ENCODE peak calls at places on chromosomes 5 and 9, in seven cellular contexts. O is stimulated activated CD4-positive, alpha-beta T cell treated with anti-CD3 and anti-CD28 coated beads, Interleukin-15, amount 100 ng/mL, for 1 hour; V is iris pigment epithelial cell; C is BE2C; F is H9; B is HTR-8/SVneo; I is stimulated activated CD8-positive, alpha-beta memory T cell treated with anti-CD3 and anti-CD28 coated beads, Interleukin-15, amount 100 ng/mL, for 4 hours. T is an unnamed sample.

GRCh38 chr9:122837266-122837850 is 9.0 kb upstream of the PDCL start:
- DNase-seq in C (no peak), O (no peak), F (no peak), V (no peak), I (no peak), B (no peak), T (no peak)

GRCh38 chr5:119630752-119631440 is 1.5 kb downstream of the FAM170A start:
- DNase-seq in O (no peak), V (no peak), C (no peak), F (no peak), B (no peak), I (no peak), T (no peak)

GRCh38 chr5:16238018-16238417 is 58.4 kb upstream of the MARCHF11 start:
- DNase-seq in O (no peak), B (no peak), I (no peak), V (no peak), C (no peak), F (no peak), T (no peak)

GRCh38 chr5:155591273-155591672 is 577.7 kb downstream of the KIF4B start:
- DNase-seq in O (no peak), F (no peak), V (no peak), C (no peak), B (no peak), I (no peak), T (no peak)

GRCh38 chr9:79257215-79257614 is 314.6 kb upstream of the TLE4 start:
- DNase-seq in B (peak), O (no peak), V (peak), C (no peak), F (peak), I (no peak), T (no peak)

GRCh38 chr9:96660693-96661248 is 5.7 kb upstream of the PRXL2C start:
- DNase-seq in V (no peak), C (no peak), F (no peak), I (no peak), O (no peak), B (no peak), T (no peak)

GRCh38 chr5:130335116-130335515 is 430.9 kb downstream of the CHSY3 start:
- DNase-seq in O (no peak), V (peak), F (no peak), I (no peak), B (no peak), C (no peak), T (peak)

GRCh38 chr5:175521313-175521833 is 43.0 kb downstream of the SFXN1 start:
- DNase-seq in C (no peak), B (no peak), V (no peak), O (no peak), F (no peak), I (no peak), T (no peak)

GRCh38 chr5:71922584-71923106 is 184.6 kb upstream of the MAP1B start:
- DNase-seq in O (no peak), B (no peak), V (peak), C (no peak), F (peak), I (no peak), T (peak)

GRCh38 chr5:24365406-24365805 is 279.4 kb downstream of the CDH10 start:
- DNase-seq in I (no peak), V (peak), F (no peak), C (no peak), B (no peak), O (no peak), T (peak)